ENCODE peak calls at places on chromosomes 5 and 9, in six cellular contexts. Y, N, H, L, C and D are unnamed samples.

GRCh38 chr9:89428901-89429890 is 68.7 kb downstream of the SEMA4D start:
- DNase-seq in Y (no peak), N (no peak), H (no peak), L (no peak), C (peak), D (no peak)

GRCh38 chr5:153511632-153512031 is 21.2 kb downstream of the GRIA1 start:
- DNase-seq in Y (no peak), N (no peak), H (no peak), L (no peak), C (no peak), D (no peak)

GRCh38 chr5:34626751-34627150 is 29.4 kb upstream of the RAI14 start:
- DNase-seq in Y (no peak), N (no peak), H (no peak), L (no peak), C (no peak), D (no peak)

GRCh38 chr5:130104895-130105684 is 200.8 kb downstream of the CHSY3 start:
- DNase-seq in Y (no peak), N (no peak), H (peak), L (no peak), C (no peak), D (no peak)

GRCh38 chr5:142145106-142145900 is 36.7 kb downstream of the NDFIP1 start:
- DNase-seq in Y (no peak), N (peak), H (peak), L (peak), C (peak), D (no peak)

GRCh38 chr9:131291795-131292315 is 2.3 kb downstream of the PLPP7 start:
- DNase-seq in Y (no peak), N (no peak), H (no peak), L (no peak), C (no peak), D (no peak)

GRCh38 chr5:132363431-132364112 is 5.9 kb upstream of the SLC22A5 start:
- DNase-seq in Y (no peak), N (no peak), H (peak), L (peak), C (no peak), D (no peak)

GRCh38 chr5:2759696-2760461 is 8.4 kb upstream of the IRX2 start:
- DNase-seq in Y (no peak), N (no peak), H (no peak), L (no peak), C (no peak), D (no peak)

GRCh38 chr5:37810311-37810710 is 29.5 kb downstream of the GDNF start:
- DNase-seq in Y (no peak), N (no peak), H (peak), L (no peak), C (no peak), D (no peak)

GRCh38 chr5:17670353-17670752 is 36.1 kb downstream of the TAF11L14 start:
- DNase-seq in Y (no peak), N (no peak), H (no peak), L (no peak), C (no peak), D (peak)

GRCh38 chr5:158543539-158544387 is 556.0 kb downstream of the EBF1 start:
- DNase-seq in Y (no peak), N (no peak), H (peak), L (no peak), C (no peak), D (no peak)

GRCh38 chr9:89730715-89731114 is 125.9 kb downstream of the GADD45G start:
- DNase-seq in Y (peak), N (no peak), H (no peak), L (no peak), C (peak), D (no peak)